ENCODE peak calls at places on chromosomes 6 and 20, in six cellular contexts. E is A172; M is astrocyte of the spinal cord; T is midbrain; N is activated CD4-positive, alpha-beta T cell treated with anti-CD3 and anti-CD28 coated beads, Interleukin-2, amount 50 U/mL, for 1 hour; P is Daoy. W is an unnamed sample.

GRCh38 chr6:133352046-133352445 is 110.9 kb downstream of the EYA4 start:
- DNase-seq in E (no peak), M (no peak), T (no peak), N (no peak), P (no peak), W (no peak)

GRCh38 chr6:73079611-73079955 is 145.7 kb downstream of the KHDC1L start:
- DNase-seq in E (peak), M (peak), T (no peak), N (no peak), P (peak), W (no peak)

GRCh38 chr6:37103169-37104039 is 66.5 kb upstream of the PIM1 start:
- DNase-seq in E (peak), M (no peak), T (peak), N (peak), P (peak), W (peak)

GRCh38 chr20:2108498-2108897 is 6.9 kb downstream of the STK35 start:
- DNase-seq in E (no peak), M (no peak), T (no peak), N (no peak), P (no peak), W (no peak)

GRCh38 chr6:161884782-161885181 is 610.9 kb upstream of the AGPAT4 start:
- DNase-seq in E (no peak), M (no peak), T (no peak), N (no peak), P (no peak), W (no peak)

GRCh38 chr6:148927581-148927980 is 180.8 kb downstream of the UST start:
- DNase-seq in E (no peak), M (no peak), T (no peak), N (no peak), P (no peak), W (no peak)

GRCh38 chr20:16446246-16446645 is 127.0 kb downstream of the KIF16B start:
- DNase-seq in E (no peak), M (no peak), T (no peak), N (no peak), P (no peak), W (no peak)

GRCh38 chr6:5096482-5096881 is 11.3 kb downstream of the PPP1R3G start:
- DNase-seq in E (no peak), M (no peak), T (no peak), N (no peak), P (no peak), W (no peak)

GRCh38 chr6:73367761-73368355 is 1.8 kb downstream of the OOEP start:
- DNase-seq in E (no peak), M (no peak), T (no peak), N (no peak), P (peak), W (no peak)

GRCh38 chr6:37851997-37852524 is 32.5 kb downstream of the ZFAND3 start:
- DNase-seq in E (no peak), M (no peak), T (no peak), N (no peak), P (no peak), W (no peak)

GRCh38 chr6:121925024-121925423 is 474.4 kb upstream of the HSF2 start:
- DNase-seq in E (no peak), M (peak), T (no peak), N (no peak), P (no peak), W (no peak)

GRCh38 chr20:60050193-60050960 is 92.2 kb downstream of the CDH26 start:
- DNase-seq in E (no peak), M (no peak), T (no peak), N (no peak), P (no peak), W (peak)

GRCh38 chr6:70673601-70674000 is 5.9 kb downstream of the SMAP1 start:
- DNase-seq in E (peak), M (peak), T (no peak), N (no peak), P (peak), W (no peak)

GRCh38 chr6:12309070-12309469 is 18.9 kb downstream of the EDN1 start:
- DNase-seq in E (no peak), M (no peak), T (no peak), N (no peak), P (no peak), W (no peak)

GRCh38 chr20:20527661-20528060 is 159.8 kb downstream of the INSM1 start:
- DNase-seq in E (no peak), M (no peak), T (no peak), N (no peak), P (no peak), W (no peak)

GRCh38 chr20:19401096-19401495 is 188.7 kb downstream of the SLC24A3 start:
- DNase-seq in E (no peak), M (no peak), T (no peak), N (no peak), P (no peak), W (no peak)

GRCh38 chr20:31608256-31608980 is 3.3 kb downstream of the ID1 start:
- DNase-seq in E (peak), M (peak), T (peak), N (no peak), P (peak), W (peak)

GRCh38 chr20:24895898-24896658 is 53.0 kb upstream of the CST7 start:
- DNase-seq in E (no peak), M (no peak), T (no peak), N (no peak), P (no peak), W (no peak)

GRCh38 chr20:39042279-39043150 is 80.4 kb downstream of the DHX35 start:
- DNase-seq in E (peak), M (no peak), T (no peak), N (no peak), P (no peak), W (no peak)

GRCh38 chr6:21664263-21665081 is 70.9 kb downstream of the SOX4 start:
- DNase-seq in E (peak), M (peak), T (no peak), N (no peak), P (peak), W (peak)

GRCh38 chr20:22684072-22684762 is 99.8 kb upstream of the FOXA2 start:
- DNase-seq in E (peak), M (peak), T (peak), N (no peak), P (peak), W (peak)

GRCh38 chr6:31094389-31094881 is 17.9 kb downstream of the C6orf15 start:
- DNase-seq in E (peak), M (no peak), T (no peak), N (peak), P (peak), W (no peak)

GRCh38 chr6:167742719-167743303 is 83.9 kb upstream of the AFDN start:
- DNase-seq in E (peak), M (peak), T (peak), N (no peak), P (peak), W (no peak)

GRCh38 chr6:1201547-1202200 is 110.2 kb upstream of the FOXQ1 start:
- DNase-seq in E (no peak), M (no peak), T (no peak), N (no peak), P (no peak), W (no peak)

GRCh38 chr20:36732456-36732855 is 13.4 kb downstream of the NDRG3 start:
- DNase-seq in E (no peak), M (no peak), T (no peak), N (no peak), P (no peak), W (no peak)

GRCh38 chr20:62804021-62804631 is 509 bp upstream of the OGFR start:
- DNase-seq in E (no peak), M (no peak), T (peak), N (no peak), P (no peak), W (no peak)

GRCh38 chr20:63223121-63223825 is 7.3 kb upstream of the YTHDF1 start:
- DNase-seq in E (peak), M (peak), T (peak), N (peak), P (peak), W (peak)

GRCh38 chr20:50144362-50144761 is 9.2 kb downstream of the PEDS1 start:
- DNase-seq in E (peak), M (peak), T (no peak), N (no peak), P (peak), W (no peak)

GRCh38 chr6:83472767-83473166 is 39.6 kb upstream of the PRSS35 start:
- DNase-seq in E (no peak), M (no peak), T (no peak), N (no peak), P (no peak), W (no peak)

GRCh38 chr6:27667651-27668441 is 194.9 kb upstream of the ZNF184 start:
- DNase-seq in E (peak), M (peak), T (no peak), N (no peak), P (peak), W (no peak)

GRCh38 chr6:20197251-20197650 is 15.0 kb downstream of the MBOAT1 start:
- DNase-seq in E (no peak), M (no peak), T (no peak), N (no peak), P (peak), W (no peak)

GRCh38 chr20:50027611-50028105 is 44.9 kb downstream of the SNAI1 start:
- DNase-seq in E (peak), M (peak), T (peak), N (no peak), P (peak), W (peak)

GRCh38 chr20:37699202-37699601 is 5.4 kb downstream of the CTNNBL1 start:
- DNase-seq in E (no peak), M (peak), T (no peak), N (no peak), P (no peak), W (no peak)

GRCh38 chr20:37890643-37891042 is 12.3 kb upstream of the VSTM2L start:
- DNase-seq in E (no peak), M (no peak), T (no peak), N (no peak), P (no peak), W (no peak)

GRCh38 chr6:16851758-16852157 is 90.5 kb upstream of the ATXN1 start:
- DNase-seq in E (no peak), M (no peak), T (no peak), N (no peak), P (no peak), W (no peak)

GRCh38 chr6:36160147-36160760 is 29.9 kb downstream of the MAPK13 start:
- DNase-seq in E (no peak), M (peak), T (no peak), N (no peak), P (no peak), W (no peak)

GRCh38 chr6:70353343-70353913 is 50.5 kb upstream of the COL9A1 start:
- DNase-seq in E (no peak), M (no peak), T (no peak), N (no peak), P (no peak), W (no peak)